ENCODE peak calls at places on chromosomes 6 and 20, in eight cellular contexts. C, D, L, X, U, V, T and O are unnamed samples.

GRCh38 chr6:30556714-30556963 is 350 bp upstream of the GNL1 start:
- DNase-seq in D (no peak), C (no peak), T (peak), L (peak), U (no peak), X (no peak), V (no peak), O (no peak)

GRCh38 chr6:128421788-128422187 is 98.6 kb downstream of the PTPRK start:
- DNase-seq in T (no peak), U (no peak), D (no peak), X (peak), L (no peak), C (peak), V (no peak), O (no peak)

GRCh38 chr20:34705383-34706021 is 1.4 kb downstream of the TP53INP2 start:
- DNase-seq in C (no peak), D (peak), U (no peak), V (no peak), T (no peak), X (peak), L (peak), O (peak)

GRCh38 chr6:139762587-139763031 is 388.2 kb upstream of the CITED2 start:
- DNase-seq in D (no peak), V (no peak), U (no peak), L (no peak), C (no peak), T (no peak), X (peak), O (no peak)

GRCh38 chr6:74713941-74714340 is 491.9 kb downstream of the COL12A1 start:
- DNase-seq in V (no peak), X (peak), D (no peak), C (no peak), L (no peak), U (no peak), T (no peak), O (peak)

GRCh38 chr6:164303092-164304007 is 888.8 kb downstream of the QKI start:
- DNase-seq in C (no peak), U (no peak), T (no peak), L (peak), V (no peak), X (peak), D (no peak), O (peak)

GRCh38 chr6:1029196-1029595 is 282.7 kb upstream of the FOXQ1 start:
- DNase-seq in C (no peak), L (no peak), U (peak), X (no peak), T (no peak), D (no peak), V (no peak), O (no peak)

GRCh38 chr20:63974402-63975200 is 4.8 kb downstream of the SAMD10 start:
- DNase-seq in V (peak), X (peak), U (no peak), T (no peak), L (peak), C (no peak), D (peak), O (no peak)

GRCh38 chr6:117200067-117200466 is 65.3 kb upstream of the VGLL2 start:
- DNase-seq in C (no peak), V (no peak), L (peak), U (no peak), T (no peak), D (no peak), X (no peak), O (no peak)

GRCh38 chr6:132715204-132715603 is 1.3 kb upstream of the VNN1 start:
- DNase-seq in X (peak), T (no peak), U (peak), C (peak), V (no peak), L (peak), D (peak), O (peak)

GRCh38 chr6:167537816-167538215 is 212.9 kb downstream of the TTLL2 start:
- DNase-seq in C (no peak), V (no peak), X (no peak), U (no peak), L (no peak), D (no peak), T (no peak), O (no peak)

GRCh38 chr6:10720229-10720959 is 2.5 kb upstream of the TMEM14C start:
- DNase-seq in X (peak), T (no peak), D (peak), L (peak), C (no peak), V (peak), U (no peak), O (no peak)

GRCh38 chr20:4064118-4064962 is 49.0 kb upstream of the RNF24 start:
- DNase-seq in L (peak), D (no peak), C (no peak), T (peak), X (peak), U (no peak), V (no peak), O (peak)

GRCh38 chr6:5192135-5192794 is 68.5 kb downstream of the LYRM4 start:
- DNase-seq in U (no peak), L (no peak), T (no peak), X (no peak), D (no peak), C (no peak), V (no peak), O (no peak)

GRCh38 chr20:1803216-1804128 is 91.7 kb upstream of the SIRPA start:
- DNase-seq in D (peak), T (no peak), L (peak), V (no peak), X (peak), C (peak), U (no peak), O (peak)

GRCh38 chr6:75204222-75204958 is 1.5 kb downstream of the COL12A1 start:
- DNase-seq in X (peak), U (no peak), T (peak), V (peak), D (peak), C (peak), L (peak), O (peak)

GRCh38 chr6:32837651-32838113 is 857 bp downstream of the TAP2 start:
- DNase-seq in X (peak), U (no peak), D (no peak), C (no peak), L (no peak), T (no peak), V (no peak), O (no peak)

GRCh38 chr20:16574656-16575355 is 1.6 kb upstream of the KIF16B start:
- DNase-seq in D (peak), T (peak), C (peak), U (no peak), L (peak), V (peak), X (peak), O (peak)

GRCh38 chr6:34207695-34208443 is 28.8 kb upstream of the HMGA1 start:
- DNase-seq in X (no peak), L (no peak), D (no peak), C (no peak), U (no peak), V (no peak), T (no peak), O (no peak)

GRCh38 chr20:7879883-7880282 is 60.4 kb downstream of the HAO1 start:
- DNase-seq in X (peak), U (peak), V (no peak), C (no peak), D (no peak), T (no peak), L (no peak), O (peak)